ENCODE peak calls at places on chromosomes 12 and 14, in four cellular contexts. G is PC-3, Q is MM.1S, D is IMR-90. Z is an unnamed sample. For H4K20me1, the result is how much of the 10 kb centered on the place peaks cover.

GRCh38 chr12:92393504-92393903 is 247.9 kb upstream of the BTG1 start:
- DNase-seq in G (no peak), Q (no peak), D (no peak), Z (peak)

GRCh38 chr12:67651380-67651695 is 2.8 kb downstream of the DYRK2 start:
- DNase-seq in G (peak), Q (peak), D (peak), Z (peak)

GRCh38 chr14:61584258-61584657 is 111.1 kb upstream of the HIF1A start:
- DNase-seq in G (peak), Q (no peak), D (peak), Z (no peak)

GRCh38 chr14:52954346-52955214 is 3.7 kb upstream of the FERMT2 start:
- DNase-seq in G (no peak), Q (no peak), D (peak), Z (no peak)

GRCh38 chr12:107138990-107139389 is 45.6 kb upstream of the CRY1 start:
- DNase-seq in G (no peak), Q (no peak), D (no peak), Z (no peak)

GRCh38 chr14:23193432-23193831 is 10.0 kb upstream of the SLC7A8 start:
- DNase-seq in G (no peak), Q (no peak), D (no peak), Z (no peak)

GRCh38 chr12:20602671-20603402 is 92.3 kb upstream of the SLCO1C1 start:
- DNase-seq in G (peak), Q (no peak), D (peak), Z (no peak)

GRCh38 chr12:58071994-58072393 is 130.6 kb downstream of the ATP23 start:
- DNase-seq in G (no peak), Q (no peak), D (no peak), Z (no peak)

GRCh38 chr12:115103884-115104883 is 420.2 kb upstream of the TBX3 start:
- DNase-seq in G (no peak), Q (no peak), D (peak), Z (no peak)

GRCh38 chr14:47567273-47567672 is 108.1 kb downstream of the MDGA2 start:
- DNase-seq in G (no peak), Q (no peak), D (no peak), Z (no peak)

GRCh38 chr14:52837451-52837850 is 46.0 kb upstream of the GNPNAT1 start:
- DNase-seq in G (no peak), Q (no peak), D (no peak), Z (no peak)

GRCh38 chr12:34604631-34605509 is 582.6 kb downstream of the ALG10 start:
- DNase-seq in G (no peak), Q (no peak), D (no peak), Z (no peak)

GRCh38 chr14:105761842-105762241 is 235.5 kb downstream of the TMEM121 start:
- DNase-seq in G (no peak), Q (no peak), D (no peak), Z (no peak)

GRCh38 chr14:44404021-44404420 is 103.1 kb downstream of the FSCB start:
- DNase-seq in G (peak), Q (no peak), D (no peak), Z (no peak)

GRCh38 chr12:111741235-111741812 is 25.4 kb upstream of the ALDH2 start:
- DNase-seq in G (peak), Q (no peak), D (peak), Z (no peak)

GRCh38 chr14:38357557-38357956 is 101.7 kb upstream of the CLEC14A start:
- DNase-seq in G (peak), Q (no peak), D (peak), Z (no peak)

GRCh38 chr12:57224973-57225679 is 4.4 kb upstream of the SHMT2 start:
- DNase-seq in G (no peak), Q (peak), D (no peak), Z (peak)

GRCh38 chr14:103504991-103505565 is 17.6 kb downstream of the CKB start:
- DNase-seq in G (no peak), Q (no peak), D (no peak), Z (no peak)

GRCh38 chr14:60565211-60565610 is 56.3 kb downstream of the SIX6 start:
- DNase-seq in G (peak), Q (no peak), D (peak), Z (no peak)

GRCh38 chr12:101992091-101992490 is 69.7 kb downstream of the WASHC3 start:
- DNase-seq in G (no peak), Q (no peak), D (peak), Z (no peak)

GRCh38 chr12:45988259-45988658 is 2.1 kb downstream of the SCAF11 start:
- DNase-seq in G (peak), Q (no peak), D (peak), Z (no peak)

GRCh38 chr12:118645219-118645618 is 268.9 kb downstream of the SUDS3 start:
- DNase-seq in G (peak), Q (peak), D (no peak), Z (peak)

GRCh38 chr14:24398943-24399801 is at the start of gene NYNRIN:
- DNase-seq in G (no peak), Q (no peak), D (peak), Z (peak)

GRCh38 chr12:52506858-52507715 is 13.1 kb downstream of the KRT5 start:
- DNase-seq in G (peak), Q (peak), D (peak), Z (no peak)

GRCh38 chr14:105880616-105881015 is 354.2 kb downstream of the TMEM121 start:
- DNase-seq in G (no peak), Q (no peak), D (no peak), Z (no peak)

GRCh38 chr12:32605326-32606095 is 73.6 kb upstream of the DNM1L start:
- DNase-seq in G (peak), Q (no peak), D (no peak), Z (no peak)

GRCh38 chr14:67241416-67242362 is at the start of gene PALS1:
- DNase-seq in G (peak), Q (no peak), D (peak), Z (no peak)

GRCh38 chr12:100473716-100474150 is at the start of gene NR1H4:
- DNase-seq in G (no peak), Q (no peak), D (peak), Z (no peak)

GRCh38 chr14:66085662-66086061 is 400.5 kb upstream of the CCDC196 start:
- DNase-seq in G (no peak), Q (no peak), D (no peak), Z (no peak)

GRCh38 chr14:62097824-62098223 is 335.6 kb downstream of the SNAPC1 start:
- DNase-seq in G (no peak), Q (no peak), D (no peak), Z (no peak)

GRCh38 chr12:109762673-109763191 is 49.1 kb downstream of the FAM222A start:
- DNase-seq in G (no peak), Q (no peak), D (no peak), Z (no peak)

GRCh38 chr14:95601650-95602049 is 66.8 kb downstream of the GLRX5 start:
- DNase-seq in G (no peak), Q (no peak), D (no peak), Z (no peak)

GRCh38 chr12:54572881-54573280 is 15.6 kb downstream of the PPP1R1A start:
- DNase-seq in G (no peak), Q (no peak), D (no peak), Z (no peak)

GRCh38 chr12:15494329-15495046 is 172.2 kb downstream of the PTPRO start:
- DNase-seq in G (no peak), Q (peak), D (no peak), Z (no peak)

GRCh38 chr12:21852251-21852650 is 77.7 kb upstream of the KCNJ8 start:
- DNase-seq in G (peak), Q (no peak), D (peak), Z (no peak)

GRCh38 chr12:57341275-57341990 is 89.4 kb downstream of the R3HDM2 start:
- DNase-seq in G (no peak), Q (no peak), D (peak), Z (no peak)

GRCh38 chr14:56185991-56186390 is 67.8 kb downstream of the PELI2 start:
- DNase-seq in G (no peak), Q (no peak), D (no peak), Z (no peak)

DNA sequence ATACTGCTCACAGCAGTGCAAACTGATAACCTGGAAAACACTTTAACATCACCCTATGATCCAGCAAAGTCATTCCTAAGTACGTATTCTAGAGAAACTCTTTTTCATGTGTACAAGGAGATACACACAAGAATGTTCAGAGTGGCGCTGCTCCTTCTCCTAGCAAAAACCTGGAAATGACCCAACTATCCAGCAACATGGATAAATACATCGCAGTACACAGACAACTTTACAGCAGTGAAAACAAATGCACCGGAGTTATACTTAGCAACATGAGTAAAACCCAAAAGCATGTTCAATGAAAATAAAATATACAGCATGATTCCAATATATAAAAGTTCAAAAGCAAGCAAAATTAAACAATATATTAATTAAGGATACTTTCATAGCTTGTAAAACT is 18.7 kb downstream of the SART3 start:
- DNase-seq in G (no peak), Q (no peak), D (peak), Z (no peak)
- H4K20me1 ChIP-seq in G (under half), Q (under half), D (under half), Z (under half)

GRCh38 chr12:77599782-77600491 is 230.8 kb upstream of the NAV3 start:
- DNase-seq in G (no peak), Q (no peak), D (no peak), Z (no peak)
- H2AFZ ChIP-seq in G (no peak), Q (no peak), D (no peak), Z (no peak)

GRCh38 chr12:2691340-2692111 is 103.2 kb upstream of the FKBP4 start:
- DNase-seq in G (no peak), Q (peak), D (no peak), Z (peak)
- H3K9ac ChIP-seq in G (no peak), Q (peak), D (no peak), Z (peak)

GRCh38 chr14:34985740-34986139 is 2.9 kb downstream of the SRP54 start:
- DNase-seq in G (no peak), Q (no peak), D (no peak), Z (no peak)
- H4K20me1 ChIP-seq in G (under half), Q (under half), D (under half), Z (under half)

GRCh38 chr12:128970110-128970509 is 116.8 kb downstream of the GLT1D1 start:
- DNase-seq in G (no peak), Q (no peak), D (no peak), Z (no peak)
- H2AFZ ChIP-seq in G (no peak), Q (no peak), D (no peak), Z (peak)

DNA sequence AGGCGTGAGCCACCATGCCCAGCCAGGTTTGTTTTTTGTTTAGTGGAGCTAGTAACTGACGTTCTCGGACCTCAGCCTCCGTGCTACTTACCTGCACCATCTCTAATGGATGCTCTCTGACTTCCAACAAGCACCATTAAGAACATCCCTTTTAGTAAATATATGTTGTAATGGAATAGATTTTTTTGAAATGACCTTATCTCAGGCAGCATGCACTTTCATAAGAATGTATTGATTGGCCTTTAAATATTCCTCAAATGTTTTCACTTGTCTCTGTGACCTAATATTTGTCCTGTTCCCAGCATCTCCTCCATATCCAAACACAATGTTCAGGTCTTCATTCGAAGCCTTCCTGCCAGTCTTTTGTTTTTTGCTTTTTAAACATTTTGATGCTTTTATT is 51.7 kb downstream of the PLXNC1 start:
- DNase-seq in G (no peak), Q (no peak), D (no peak), Z (no peak)
- H3K9ac ChIP-seq in G (no peak), Q (no peak), D (no peak), Z (no peak)

GRCh38 chr12:131834798-131835615 is 6.8 kb downstream of the MMP17 start:
- DNase-seq in G (peak), Q (no peak), D (no peak), Z (no peak)
- H4K20me1 ChIP-seq in G (under half), Q (under half), D (under half), Z (under half)